ENCODE peak calls at places on chromosomes 5 and 9, in eight cellular contexts. One of them, this sample, is unnamed.

GRCh38 chr5:133773247-133774202 is 161.2 kb upstream of the FSTL4 start:
- DNase-seq in H1: no peak
- DNase-seq in HCT116: no peak
- DNase-seq in A549: no peak
- DNase-seq in HepG2: no peak
- DNase-seq in GM12878: no peak
- DNase-seq in K562: no peak
- DNase-seq in SK-N-SH: no peak
- DNase-seq in this sample: no peak

GRCh38 chr9:37082214-37082765 is 38.1 kb upstream of the ZCCHC7 start:
- DNase-seq in H1: no peak
- DNase-seq in HCT116: no peak
- DNase-seq in A549: no peak
- DNase-seq in HepG2: no peak
- DNase-seq in GM12878: no peak
- DNase-seq in K562: no peak
- DNase-seq in SK-N-SH: no peak
- DNase-seq in this sample: peak; percentile 10

GRCh38 chr9:87086111-87086510 is 138.8 kb upstream of the GAS1 start:
- DNase-seq in H1: no peak
- DNase-seq in HCT116: no peak
- DNase-seq in A549: no peak
- DNase-seq in HepG2: no peak
- DNase-seq in GM12878: no peak
- DNase-seq in K562: no peak
- DNase-seq in SK-N-SH: no peak
- DNase-seq in this sample: no peak

GRCh38 chr5:180170111-180170809 is 38.8 kb downstream of the RASGEF1C start:
- DNase-seq in H1: no peak
- DNase-seq in HCT116: no peak
- DNase-seq in A549: no peak
- DNase-seq in HepG2: no peak
- DNase-seq in GM12878: no peak
- DNase-seq in K562: no peak
- DNase-seq in SK-N-SH: no peak
- DNase-seq in this sample: no peak

GRCh38 chr9:89677696-89678393 is 73.0 kb downstream of the GADD45G start:
- DNase-seq in H1: peak; percentile 71
- DNase-seq in HCT116: no peak
- DNase-seq in A549: no peak
- DNase-seq in HepG2: no peak
- DNase-seq in GM12878: no peak
- DNase-seq in K562: no peak
- DNase-seq in SK-N-SH: peak; percentile 63
- DNase-seq in this sample: no peak

GRCh38 chr5:100517301-100517974 is 17.7 kb upstream of the FAM174A start:
- DNase-seq in H1: no peak
- DNase-seq in HCT116: no peak
- DNase-seq in A549: no peak
- DNase-seq in HepG2: no peak
- DNase-seq in GM12878: no peak
- DNase-seq in K562: no peak
- DNase-seq in SK-N-SH: no peak
- DNase-seq in this sample: no peak

GRCh38 chr5:179436321-179437122 is 91.3 kb upstream of the ADAMTS2 start:
- DNase-seq in H1: no peak
- DNase-seq in HCT116: no peak
- DNase-seq in A549: no peak
- DNase-seq in HepG2: no peak
- DNase-seq in GM12878: no peak
- DNase-seq in K562: no peak
- DNase-seq in SK-N-SH: peak; percentile 88
- DNase-seq in this sample: no peak

GRCh38 chr5:81950996-81951395 is 20.8 kb upstream of the ATG10 start:
- DNase-seq in H1: no peak
- DNase-seq in HCT116: no peak
- DNase-seq in A549: no peak
- DNase-seq in HepG2: no peak
- DNase-seq in GM12878: no peak
- DNase-seq in K562: no peak
- DNase-seq in SK-N-SH: no peak
- DNase-seq in this sample: no peak

GRCh38 chr9:97562542-97562941 is 61.1 kb downstream of the TMOD1 start:
- DNase-seq in H1: no peak
- DNase-seq in HCT116: no peak
- DNase-seq in A549: no peak
- DNase-seq in HepG2: no peak
- DNase-seq in GM12878: no peak
- DNase-seq in K562: no peak
- DNase-seq in SK-N-SH: no peak
- DNase-seq in this sample: no peak

GRCh38 chr5:79261907-79262306 is 26.0 kb downstream of the JMY start:
- DNase-seq in H1: no peak
- DNase-seq in HCT116: no peak
- DNase-seq in A549: no peak
- DNase-seq in HepG2: no peak
- DNase-seq in GM12878: no peak
- DNase-seq in K562: no peak
- DNase-seq in SK-N-SH: no peak
- DNase-seq in this sample: no peak

GRCh38 chr5:79020861-79021561 is 35.9 kb upstream of the ARSB start:
- DNase-seq in H1: peak; percentile 61
- DNase-seq in HCT116: peak; percentile 58
- DNase-seq in A549: peak; percentile 28
- DNase-seq in HepG2: peak; percentile 27
- DNase-seq in GM12878: no peak
- DNase-seq in K562: peak; percentile 61
- DNase-seq in SK-N-SH: peak; percentile 33
- DNase-seq in this sample: peak; percentile 80

GRCh38 chr5:99130081-99130480 is 201.3 kb upstream of the CHD1 start:
- DNase-seq in H1: no peak
- DNase-seq in HCT116: no peak
- DNase-seq in A549: no peak
- DNase-seq in HepG2: no peak
- DNase-seq in GM12878: no peak
- DNase-seq in K562: no peak
- DNase-seq in SK-N-SH: no peak
- DNase-seq in this sample: peak; percentile 11

GRCh38 chr9:86303316-86303975 is 21.1 kb upstream of the ISCA1 start:
- DNase-seq in H1: no peak
- DNase-seq in HCT116: no peak
- DNase-seq in A549: no peak
- DNase-seq in HepG2: no peak
- DNase-seq in GM12878: no peak
- DNase-seq in K562: peak; percentile 12
- DNase-seq in SK-N-SH: no peak
- DNase-seq in this sample: peak; percentile 35

GRCh38 chr5:33048315-33048714 is 337.2 kb downstream of the NPR3 start:
- DNase-seq in H1: no peak
- DNase-seq in HCT116: no peak
- DNase-seq in A549: no peak
- DNase-seq in HepG2: no peak
- DNase-seq in GM12878: no peak
- DNase-seq in K562: no peak
- DNase-seq in SK-N-SH: no peak
- DNase-seq in this sample: no peak

GRCh38 chr9:98083566-98084135 is 27.1 kb downstream of the NANS start:
- DNase-seq in H1: no peak
- DNase-seq in HCT116: no peak
- DNase-seq in A549: no peak
- DNase-seq in HepG2: no peak
- DNase-seq in GM12878: no peak
- DNase-seq in K562: peak; percentile 50
- DNase-seq in SK-N-SH: no peak
- DNase-seq in this sample: no peak

GRCh38 chr5:149799119-149799623 is 69.1 kb downstream of the PPARGC1B start:
- DNase-seq in H1: no peak
- DNase-seq in HCT116: no peak
- DNase-seq in A549: peak; percentile 94
- DNase-seq in HepG2: peak; percentile 21
- DNase-seq in GM12878: no peak
- DNase-seq in K562: peak; percentile 54
- DNase-seq in SK-N-SH: peak; percentile 53
- DNase-seq in this sample: peak; percentile 16

GRCh38 chr5:95901676-95902646 is 59.7 kb downstream of the ELL2 start:
- DNase-seq in H1: no peak
- DNase-seq in HCT116: peak; percentile 34
- DNase-seq in A549: peak; percentile 7
- DNase-seq in HepG2: no peak
- DNase-seq in GM12878: no peak
- DNase-seq in K562: peak; percentile 25
- DNase-seq in SK-N-SH: no peak
- DNase-seq in this sample: peak; percentile 60

GRCh38 chr5:22249209-22249608 is 603.9 kb downstream of the CDH12 start:
- DNase-seq in H1: no peak
- DNase-seq in HCT116: no peak
- DNase-seq in A549: no peak
- DNase-seq in HepG2: no peak
- DNase-seq in GM12878: no peak
- DNase-seq in K562: no peak
- DNase-seq in SK-N-SH: no peak
- DNase-seq in this sample: no peak

GRCh38 chr5:151126199-151126645 is 31.4 kb downstream of the ANXA6 start:
- DNase-seq in H1: peak; percentile 85
- DNase-seq in HCT116: peak; percentile 38
- DNase-seq in A549: peak; percentile 74
- DNase-seq in HepG2: peak; percentile 68
- DNase-seq in GM12878: peak; percentile 66
- DNase-seq in K562: peak; percentile 91
- DNase-seq in SK-N-SH: peak; percentile 75
- DNase-seq in this sample: peak; percentile 57

GRCh38 chr5:42426036-42426435 is 2.8 kb downstream of the GHR start:
- DNase-seq in H1: no peak
- DNase-seq in HCT116: no peak
- DNase-seq in A549: no peak
- DNase-seq in HepG2: no peak
- DNase-seq in GM12878: no peak
- DNase-seq in K562: no peak
- DNase-seq in SK-N-SH: no peak
- DNase-seq in this sample: no peak

GRCh38 chr5:143147382-143147781 is 256.1 kb downstream of the NR3C1 start:
- DNase-seq in H1: no peak
- DNase-seq in HCT116: no peak
- DNase-seq in A549: no peak
- DNase-seq in HepG2: no peak
- DNase-seq in GM12878: no peak
- DNase-seq in K562: no peak
- DNase-seq in SK-N-SH: no peak
- DNase-seq in this sample: no peak

GRCh38 chr5:113204525-113205161 is 228.0 kb downstream of the DCP2 start:
- DNase-seq in H1: no peak
- DNase-seq in HCT116: no peak
- DNase-seq in A549: no peak
- DNase-seq in HepG2: peak; percentile 45
- DNase-seq in GM12878: no peak
- DNase-seq in K562: no peak
- DNase-seq in SK-N-SH: peak; percentile 56
- DNase-seq in this sample: no peak

GRCh38 chr5:113205807-113206206 is 229.0 kb downstream of the TSSK1B start:
- DNase-seq in H1: no peak
- DNase-seq in HCT116: peak; percentile 43
- DNase-seq in A549: no peak
- DNase-seq in HepG2: peak; percentile 36
- DNase-seq in GM12878: no peak
- DNase-seq in K562: no peak
- DNase-seq in SK-N-SH: no peak
- DNase-seq in this sample: peak; percentile 25

GRCh38 chr5:113201715-113202114 is 225.1 kb downstream of the DCP2 start:
- DNase-seq in H1: no peak
- DNase-seq in HCT116: no peak
- DNase-seq in A549: no peak
- DNase-seq in HepG2: no peak
- DNase-seq in GM12878: no peak
- DNase-seq in K562: no peak
- DNase-seq in SK-N-SH: no peak
- DNase-seq in this sample: peak; percentile 33

GRCh38 chr5:113202904-113203716 is 226.5 kb downstream of the DCP2 start:
- DNase-seq in H1: no peak
- DNase-seq in HCT116: peak; percentile 66
- DNase-seq in A549: no peak
- DNase-seq in HepG2: peak; percentile 81
- DNase-seq in GM12878: no peak
- DNase-seq in K562: peak; percentile 68
- DNase-seq in SK-N-SH: peak; percentile 53
- DNase-seq in this sample: peak; percentile 42

GRCh38 chr5:113205323-113205722 is 228.7 kb downstream of the DCP2 start:
- DNase-seq in H1: no peak
- DNase-seq in HCT116: no peak
- DNase-seq in A549: no peak
- DNase-seq in HepG2: peak; percentile 50
- DNase-seq in GM12878: no peak
- DNase-seq in K562: no peak
- DNase-seq in SK-N-SH: no peak
- DNase-seq in this sample: no peak
- H3K4me2 ChIP-seq in H1: peak overlapping the region; percentile 11
- H3K4me2 ChIP-seq in HCT116: peak overlapping the region; percentile 35
- H3K4me2 ChIP-seq in A549: no peak overlapping the region
- H3K4me2 ChIP-seq in HepG2: peak overlapping the region; percentile 30
- H3K4me2 ChIP-seq in GM12878: no peak overlapping the region
- H3K4me2 ChIP-seq in K562: no peak overlapping the region
- H3K4me2 ChIP-seq in SK-N-SH: no peak overlapping the region
- H3K4me2 ChIP-seq in this sample: no peak overlapping the region

GRCh38 chr5:102296229-102296817 is at the start of gene SLCO4C1:
- DNase-seq in H1: peak; percentile 95
- DNase-seq in HCT116: no peak
- DNase-seq in A549: peak; percentile 61
- DNase-seq in HepG2: peak; percentile 70
- DNase-seq in GM12878: peak; percentile 57
- DNase-seq in K562: peak; percentile 23
- DNase-seq in SK-N-SH: peak; percentile 91
- DNase-seq in this sample: peak; percentile 18
- TF ChIP-seq MAX in H1: peak; percentile 89
- TF ChIP-seq MAX in HCT116: no peak
- TF ChIP-seq MAX in A549: peak; percentile 69
- TF ChIP-seq MAX in HepG2: peak; percentile 69
- TF ChIP-seq MAX in GM12878: peak; percentile 21
- TF ChIP-seq MAX in K562: no peak
- TF ChIP-seq MAX in SK-N-SH: peak; percentile 14
- TF ChIP-seq MAX in this sample: no peak

DNA sequence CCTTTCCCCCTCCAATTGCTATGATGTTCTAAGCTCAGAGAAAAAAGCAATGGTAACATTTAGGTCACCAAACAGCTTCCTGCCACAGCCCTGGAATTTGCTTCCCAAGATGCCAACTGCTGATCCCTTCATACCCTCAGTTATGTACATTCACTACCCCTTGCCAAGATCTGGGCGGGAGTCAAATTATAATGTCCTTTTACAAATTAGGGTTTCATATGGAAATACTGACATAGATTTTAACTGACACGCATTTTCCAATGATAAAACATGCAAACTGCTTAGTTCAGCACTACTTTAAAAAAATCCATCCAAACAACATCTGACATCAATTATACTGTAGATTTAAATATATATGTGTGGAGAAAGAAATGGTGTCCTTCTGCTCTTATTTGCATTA is 5.0 kb downstream of the LOX start:
- DNase-seq in H1: no peak
- DNase-seq in HCT116: no peak
- DNase-seq in A549: no peak
- DNase-seq in HepG2: no peak
- DNase-seq in GM12878: no peak
- DNase-seq in K562: no peak
- DNase-seq in SK-N-SH: no peak
- DNase-seq in this sample: no peak
- H3K4me2 ChIP-seq in H1: no peak overlapping the region
- H3K4me2 ChIP-seq in HCT116: no peak overlapping the region
- H3K4me2 ChIP-seq in A549: no peak overlapping the region
- H3K4me2 ChIP-seq in HepG2: peak overlapping the region; percentile 19
- H3K4me2 ChIP-seq in GM12878: no peak overlapping the region
- H3K4me2 ChIP-seq in K562: no peak overlapping the region
- H3K4me2 ChIP-seq in SK-N-SH: peak overlapping the region; percentile 88
- H3K4me2 ChIP-seq in this sample: no peak overlapping the region

GRCh38 chr9:134214766-134215394 is 50.5 kb upstream of the RNU6ATAC start:
- DNase-seq in H1: no peak
- DNase-seq in HCT116: no peak
- DNase-seq in A549: no peak
- DNase-seq in HepG2: peak; percentile 19
- DNase-seq in GM12878: no peak
- DNase-seq in K562: no peak
- DNase-seq in SK-N-SH: peak; percentile 42
- DNase-seq in this sample: no peak
- TF ChIP-seq MAX in H1: no peak
- TF ChIP-seq MAX in HCT116: no peak
- TF ChIP-seq MAX in A549: no peak
- TF ChIP-seq MAX in HepG2: no peak
- TF ChIP-seq MAX in GM12878: no peak
- TF ChIP-seq MAX in K562: no peak
- TF ChIP-seq MAX in SK-N-SH: no peak
- TF ChIP-seq MAX in this sample: no peak

This sample was measured in endothelial cell of umbilical vein.